ENCODE peak calls at places on chromosomes 11 and 22, in four cellular contexts. U, S, G and V are unnamed samples.

GRCh38 chr22:19681863-19682245 is 32.4 kb upstream of the SEPTIN5 start:
- DNase-seq in U (no peak), S (no peak), G (no peak), V (no peak)

GRCh38 chr11:100578966-100579365 is 108.1 kb upstream of the ARHGAP42 start:
- DNase-seq in U (no peak), S (no peak), G (no peak), V (no peak)

GRCh38 chr11:105229257-105229656 is 89.7 kb upstream of the CARD18 start:
- DNase-seq in U (no peak), S (peak), G (no peak), V (no peak)

GRCh38 chr11:747176-748006 is at the start of gene TALDO1:
- DNase-seq in U (peak), S (peak), G (peak), V (peak)

GRCh38 chr11:70072471-70073187 is 5.5 kb upstream of the ANO1 start:
- DNase-seq in U (no peak), S (no peak), G (no peak), V (no peak)

GRCh38 chr11:64692764-64693331 is 30.1 kb downstream of the NRXN2 start:
- DNase-seq in U (no peak), S (no peak), G (no peak), V (no peak)

GRCh38 chr22:31683181-31684105 is 21.4 kb upstream of the PISD start:
- DNase-seq in U (no peak), S (no peak), G (no peak), V (no peak)

GRCh38 chr11:122126024-122126678 is 10.1 kb upstream of the BLID start:
- DNase-seq in U (no peak), S (no peak), G (no peak), V (no peak)

GRCh38 chr22:32413715-32414114 is 1.7 kb upstream of the RTCB start:
- DNase-seq in U (peak), S (peak), G (no peak), V (no peak)

GRCh38 chr11:83681045-83681781 is 395.0 kb upstream of the CCDC90B start:
- DNase-seq in U (no peak), S (no peak), G (no peak), V (no peak)

GRCh38 chr11:89495951-89496350 is 4.8 kb upstream of the NOX4 start:
- DNase-seq in U (no peak), S (peak), G (no peak), V (no peak)

GRCh38 chr11:1358286-1358685 is 31.4 kb upstream of the BRSK2 start:
- DNase-seq in U (no peak), S (peak), G (no peak), V (no peak)

GRCh38 chr11:113204280-113204679 is 110.1 kb upstream of the TTC12 start:
- DNase-seq in U (no peak), S (no peak), G (no peak), V (no peak)

GRCh38 chr11:43327987-43328386 is 16.2 kb downstream of the API5 start:
- DNase-seq in U (no peak), S (peak), G (no peak), V (peak)

GRCh38 chr11:32706985-32707736 is 87.3 kb downstream of the CCDC73 start:
- DNase-seq in U (no peak), S (peak), G (no peak), V (no peak)

GRCh38 chr22:27984001-27984695 is 65.1 kb upstream of the PITPNB start:
- DNase-seq in U (no peak), S (no peak), G (no peak), V (no peak)

GRCh38 chr22:29128891-29129643 is 56.2 kb downstream of the KREMEN1 start:
- DNase-seq in U (no peak), S (no peak), G (no peak), V (no peak)

GRCh38 chr22:45262195-45262930 is 21.7 kb upstream of the KIAA0930 start:
- DNase-seq in U (no peak), S (no peak), G (no peak), V (no peak)

GRCh38 chr11:93051181-93051580 is 81.7 kb downstream of the MTNR1B start:
- DNase-seq in U (no peak), S (peak), G (no peak), V (no peak)

GRCh38 chr11:93053864-93054263 is 84.4 kb downstream of the MTNR1B start:
- DNase-seq in U (no peak), S (no peak), G (no peak), V (no peak)

GRCh38 chr11:93059074-93059957 is 89.9 kb downstream of the MTNR1B start:
- DNase-seq in U (no peak), S (peak), G (no peak), V (no peak)

GRCh38 chr11:93054279-93054678 is 84.8 kb downstream of the MTNR1B start:
- DNase-seq in U (no peak), S (no peak), G (no peak), V (no peak)

GRCh38 chr11:93054881-93055280 is 85.4 kb downstream of the MTNR1B start:
- DNase-seq in U (no peak), S (peak), G (no peak), V (peak)
- TF ChIP-seq CTCF in U (no peak), S (no peak), G (no peak), V (no peak)

GRCh38 chr11:11895672-11896071 is 53.9 kb downstream of the USP47 start:
- DNase-seq in U (no peak), S (peak), G (no peak), V (no peak)
- TF ChIP-seq CTCF in U (no peak), S (no peak), G (no peak), V (peak)

GRCh38 chr11:68076371-68077042 is 37.7 kb downstream of the TCIRG1 start:
- DNase-seq in U (peak), S (no peak), G (no peak), V (peak)
- TF ChIP-seq CTCF in U (no peak), S (no peak), G (no peak), V (no peak)

DNA sequence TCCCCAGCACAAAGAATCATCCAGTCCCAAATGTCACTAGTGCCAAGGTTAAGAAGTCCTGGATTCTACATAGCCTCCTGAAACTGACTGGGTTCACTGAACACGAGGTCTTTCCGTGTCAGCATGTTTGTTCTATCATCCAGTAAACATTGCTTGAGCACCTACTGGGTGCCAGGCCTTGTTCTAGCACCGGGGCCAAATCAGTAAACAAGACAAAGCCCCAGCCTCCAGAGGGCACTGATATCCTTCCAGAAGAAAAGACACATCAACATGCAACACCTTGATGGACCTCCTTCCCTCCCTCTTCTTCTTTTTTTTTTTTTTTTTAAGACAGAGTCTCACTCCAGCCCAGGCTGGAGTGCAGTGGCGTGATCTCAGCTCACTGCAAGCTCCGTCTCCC is 26.9 kb downstream of the TPST2 start:
- DNase-seq in U (no peak), S (no peak), G (no peak), V (no peak)
- TF ChIP-seq CTCF in U (no peak), S (no peak), G (no peak), V (no peak)

DNA sequence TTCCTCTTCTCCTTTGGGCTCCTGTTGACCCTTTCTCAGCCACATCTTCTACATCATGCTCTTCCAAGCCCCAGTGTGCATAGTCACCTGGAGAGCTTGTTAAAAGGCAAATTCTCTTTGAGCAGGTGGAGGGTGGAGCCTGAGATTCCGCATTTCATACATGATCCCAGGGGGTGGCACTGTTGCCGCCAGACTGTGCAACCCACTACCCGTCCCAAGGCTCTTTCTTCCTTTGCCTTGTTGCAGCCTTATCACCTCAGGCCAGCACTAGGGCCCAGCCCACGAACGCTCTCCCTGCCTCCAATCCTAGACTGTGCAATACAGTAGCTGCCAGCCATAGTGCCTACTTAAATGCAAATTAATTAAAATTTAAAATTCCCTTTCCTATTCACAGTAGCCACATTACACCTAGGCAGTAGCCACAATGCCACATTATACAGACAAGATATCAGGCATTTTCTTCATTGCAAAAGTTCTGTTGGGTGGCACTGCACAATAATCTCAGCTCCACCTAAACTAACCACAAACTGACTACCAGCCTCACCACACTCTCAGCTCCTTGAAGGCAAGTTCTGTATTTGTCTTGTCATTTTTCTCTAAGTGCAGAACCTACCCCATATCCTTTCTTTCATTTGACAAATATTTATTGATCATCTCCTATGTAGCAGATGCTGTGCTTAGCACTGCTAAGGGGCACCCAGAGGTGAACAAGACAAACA is 4.6 kb upstream of the KCNJ5 start:
- DNase-seq in U (peak), S (no peak), G (no peak), V (peak)
- TF ChIP-seq CTCF in U (no peak), S (no peak), G (no peak), V (no peak)

GRCh38 chr11:66868726-66869291 is 11.9 kb downstream of the LRFN4 start:
- DNase-seq in U (peak), S (no peak), G (peak), V (peak)
- TF ChIP-seq CTCF in U (peak), S (no peak), G (no peak), V (no peak)